ENCODE peak calls at places on chromosomes 6 and 20, in six cellular contexts. L is brain microvascular endothelial cell, O is cortex of kidney, W is G401, P is PC-3, V is prostate gland. U is an unnamed sample.

GRCh38 chr6:42352856-42353564 is 98.7 kb downstream of the TRERF1 start:
- DNase-seq in L (peak), O (no peak), W (no peak), P (peak), V (no peak), U (no peak)

GRCh38 chr20:23541330-23541729 is 27.0 kb downstream of the CST9L start:
- DNase-seq in L (no peak), O (no peak), W (no peak), P (peak), V (no peak), U (no peak)

GRCh38 chr20:58708246-58708931 is 15.8 kb downstream of the NPEPL1 start:
- DNase-seq in L (no peak), O (no peak), W (no peak), P (no peak), V (peak), U (no peak)

GRCh38 chr20:23702021-23702420 is 13.2 kb upstream of the CST4 start:
- DNase-seq in L (no peak), O (no peak), W (no peak), P (no peak), V (no peak), U (no peak)

GRCh38 chr6:2534406-2535139 is 216.1 kb downstream of the MYLK4 start:
- DNase-seq in L (no peak), O (no peak), W (no peak), P (no peak), V (no peak), U (no peak)

GRCh38 chr20:35603695-35604443 is 11.8 kb upstream of the SPAG4 start:
- DNase-seq in L (no peak), O (no peak), W (no peak), P (no peak), V (no peak), U (no peak)

GRCh38 chr20:4898282-4898681 is 103.0 kb downstream of the SLC23A2 start:
- DNase-seq in L (peak), O (no peak), W (no peak), P (peak), V (no peak), U (no peak)

GRCh38 chr6:146345582-146345981 is 198.1 kb upstream of the RAB32 start:
- DNase-seq in L (no peak), O (no peak), W (peak), P (no peak), V (no peak), U (no peak)

GRCh38 chr6:80214436-80215022 is 108.1 kb downstream of the BCKDHB start:
- DNase-seq in L (peak), O (no peak), W (peak), P (peak), V (peak), U (peak)

GRCh38 chr6:166836785-166837718 is 119.3 kb downstream of the RNASET2 start:
- DNase-seq in L (no peak), O (no peak), W (no peak), P (no peak), V (no peak), U (no peak)

GRCh38 chr20:15475483-15475882 is 1097.8 kb downstream of the KIF16B start:
- DNase-seq in L (no peak), O (no peak), W (peak), P (peak), V (peak), U (peak)

GRCh38 chr20:17395729-17396128 is 135.4 kb downstream of the BFSP1 start:
- DNase-seq in L (no peak), O (no peak), W (no peak), P (no peak), V (no peak), U (no peak)

GRCh38 chr6:116101298-116101718 is 655 bp downstream of the NT5DC1 start:
- DNase-seq in L (no peak), O (no peak), W (no peak), P (no peak), V (peak), U (no peak)

GRCh38 chr6:20213271-20213798 is 1.1 kb upstream of the MBOAT1 start:
- DNase-seq in L (no peak), O (no peak), W (no peak), P (no peak), V (no peak), U (no peak)

GRCh38 chr20:10924628-10925266 is 250.9 kb upstream of the JAG1 start:
- DNase-seq in L (peak), O (no peak), W (no peak), P (peak), V (no peak), U (peak)

GRCh38 chr6:152948150-152948768 is 34.6 kb downstream of the FBXO5 start:
- DNase-seq in L (peak), O (no peak), W (peak), P (peak), V (no peak), U (peak)

GRCh38 chr20:32465092-32465900 is 107.2 kb downstream of the ASXL1 start:
- DNase-seq in L (peak), O (no peak), W (no peak), P (no peak), V (no peak), U (no peak)

GRCh38 chr20:22729180-22729579 is 144.8 kb upstream of the FOXA2 start:
- DNase-seq in L (peak), O (no peak), W (no peak), P (peak), V (no peak), U (no peak)

GRCh38 chr20:50561379-50562078 is 51.3 kb downstream of the PTPN1 start:
- DNase-seq in L (peak), O (no peak), W (no peak), P (peak), V (no peak), U (no peak)

GRCh38 chr20:43666376-43667328 is at the start of gene MYBL2:
- DNase-seq in L (peak), O (no peak), W (peak), P (peak), V (no peak), U (peak)

GRCh38 chr20:48142258-48142657 is 357.0 kb upstream of the SULF2 start:
- DNase-seq in L (no peak), O (no peak), W (no peak), P (no peak), V (no peak), U (peak)

GRCh38 chr6:163984446-163984936 is 570.0 kb downstream of the QKI start:
- DNase-seq in L (peak), O (no peak), W (no peak), P (no peak), V (no peak), U (no peak)

GRCh38 chr6:36615018-36615761 is 21.0 kb downstream of the SRSF3 start:
- DNase-seq in L (no peak), O (no peak), W (peak), P (peak), V (no peak), U (peak)

GRCh38 chr20:41476446-41476845 is 109.8 kb upstream of the EMILIN3 start:
- DNase-seq in L (no peak), O (no peak), W (no peak), P (no peak), V (no peak), U (no peak)

GRCh38 chr20:53925651-53926401 is 144.6 kb downstream of the BCAS1 start:
- DNase-seq in L (no peak), O (no peak), W (no peak), P (no peak), V (no peak), U (no peak)